ENCODE peak calls at places on chromosomes 2 and 18, in ten cellular contexts. One of them, this sample, is unnamed.

GRCh38 chr2:145652051-145652450 is 1132.1 kb upstream of the ZEB2 start:
- DNase-seq in SW 1271: no peak
- DNase-seq in immature natural killer cell: no peak
- DNase-seq in T-helper 2 cell: no peak
- DNase-seq in stimulated activated CD4-positive, alpha-beta T cell treated with anti-CD3 and anti-CD28 coated beads, Interleukin-12 subunit alpha, Interleukin-12 subunit beta, amount 100 ng/mL, for 4 hours: no peak
- DNase-seq in psoas muscle: no peak
- DNase-seq in NCI-H2029: no peak
- DNase-seq in GDM1: no peak
- DNase-seq in caudate nucleus: no peak
- DNase-seq in upper lobe of left lung: no peak
- DNase-seq in this sample: no peak

GRCh38 chr2:46175409-46175808 is 121.8 kb upstream of the EPAS1 start:
- DNase-seq in SW 1271: no peak
- DNase-seq in immature natural killer cell: no peak
- DNase-seq in T-helper 2 cell: no peak
- DNase-seq in stimulated activated CD4-positive, alpha-beta T cell treated with anti-CD3 and anti-CD28 coated beads, Interleukin-12 subunit alpha, Interleukin-12 subunit beta, amount 100 ng/mL, for 4 hours: no peak
- DNase-seq in psoas muscle: no peak
- DNase-seq in NCI-H2029: no peak
- DNase-seq in GDM1: no peak
- DNase-seq in caudate nucleus: no peak
- DNase-seq in upper lobe of left lung: no peak
- DNase-seq in this sample: no peak

GRCh38 chr2:42046819-42047487 is 868 bp upstream of the PKDCC start:
- DNase-seq in SW 1271: no peak
- DNase-seq in immature natural killer cell: peak
- DNase-seq in T-helper 2 cell: no peak
- DNase-seq in stimulated activated CD4-positive, alpha-beta T cell treated with anti-CD3 and anti-CD28 coated beads, Interleukin-12 subunit alpha, Interleukin-12 subunit beta, amount 100 ng/mL, for 4 hours: peak
- DNase-seq in psoas muscle: no peak
- DNase-seq in NCI-H2029: no peak
- DNase-seq in GDM1: no peak
- DNase-seq in caudate nucleus: no peak
- DNase-seq in upper lobe of left lung: no peak
- DNase-seq in this sample: peak

GRCh38 chr2:96916156-96917007 is 46.5 kb upstream of the SEMA4C start:
- DNase-seq in SW 1271: no peak
- DNase-seq in immature natural killer cell: no peak
- DNase-seq in T-helper 2 cell: no peak
- DNase-seq in stimulated activated CD4-positive, alpha-beta T cell treated with anti-CD3 and anti-CD28 coated beads, Interleukin-12 subunit alpha, Interleukin-12 subunit beta, amount 100 ng/mL, for 4 hours: no peak
- DNase-seq in psoas muscle: no peak
- DNase-seq in NCI-H2029: peak
- DNase-seq in GDM1: no peak
- DNase-seq in caudate nucleus: no peak
- DNase-seq in upper lobe of left lung: no peak
- DNase-seq in this sample: no peak

GRCh38 chr18:6606411-6607085 is 123.0 kb upstream of the ARHGAP28 start:
- DNase-seq in SW 1271: no peak
- DNase-seq in immature natural killer cell: no peak
- DNase-seq in T-helper 2 cell: no peak
- DNase-seq in stimulated activated CD4-positive, alpha-beta T cell treated with anti-CD3 and anti-CD28 coated beads, Interleukin-12 subunit alpha, Interleukin-12 subunit beta, amount 100 ng/mL, for 4 hours: no peak
- DNase-seq in psoas muscle: no peak
- DNase-seq in NCI-H2029: no peak
- DNase-seq in GDM1: no peak
- DNase-seq in caudate nucleus: no peak
- DNase-seq in upper lobe of left lung: no peak
- DNase-seq in this sample: no peak

GRCh38 chr2:119531292-119531691 is 7.0 kb upstream of the SCTR start:
- DNase-seq in SW 1271: no peak
- DNase-seq in immature natural killer cell: no peak
- DNase-seq in T-helper 2 cell: no peak
- DNase-seq in stimulated activated CD4-positive, alpha-beta T cell treated with anti-CD3 and anti-CD28 coated beads, Interleukin-12 subunit alpha, Interleukin-12 subunit beta, amount 100 ng/mL, for 4 hours: no peak
- DNase-seq in psoas muscle: no peak
- DNase-seq in NCI-H2029: no peak
- DNase-seq in GDM1: no peak
- DNase-seq in caudate nucleus: no peak
- DNase-seq in upper lobe of left lung: no peak
- DNase-seq in this sample: no peak

GRCh38 chr2:86078801-86079545 is 26.7 kb downstream of the POLR1A start:
- DNase-seq in SW 1271: no peak
- DNase-seq in immature natural killer cell: peak
- DNase-seq in T-helper 2 cell: peak
- DNase-seq in stimulated activated CD4-positive, alpha-beta T cell treated with anti-CD3 and anti-CD28 coated beads, Interleukin-12 subunit alpha, Interleukin-12 subunit beta, amount 100 ng/mL, for 4 hours: no peak
- DNase-seq in psoas muscle: no peak
- DNase-seq in NCI-H2029: peak
- DNase-seq in GDM1: peak
- DNase-seq in caudate nucleus: peak
- DNase-seq in upper lobe of left lung: no peak
- DNase-seq in this sample: peak

GRCh38 chr2:241560883-241561474 is 2.4 kb downstream of the BOK start:
- DNase-seq in SW 1271: no peak
- DNase-seq in immature natural killer cell: no peak
- DNase-seq in T-helper 2 cell: no peak
- DNase-seq in stimulated activated CD4-positive, alpha-beta T cell treated with anti-CD3 and anti-CD28 coated beads, Interleukin-12 subunit alpha, Interleukin-12 subunit beta, amount 100 ng/mL, for 4 hours: no peak
- DNase-seq in psoas muscle: no peak
- DNase-seq in NCI-H2029: no peak
- DNase-seq in GDM1: no peak
- DNase-seq in caudate nucleus: no peak
- DNase-seq in upper lobe of left lung: peak
- DNase-seq in this sample: no peak

GRCh38 chr2:9473308-9473984 is 905 bp upstream of the IAH1 start:
- DNase-seq in SW 1271: no peak
- DNase-seq in immature natural killer cell: no peak
- DNase-seq in T-helper 2 cell: no peak
- DNase-seq in stimulated activated CD4-positive, alpha-beta T cell treated with anti-CD3 and anti-CD28 coated beads, Interleukin-12 subunit alpha, Interleukin-12 subunit beta, amount 100 ng/mL, for 4 hours: no peak
- DNase-seq in psoas muscle: no peak
- DNase-seq in NCI-H2029: no peak
- DNase-seq in GDM1: no peak
- DNase-seq in caudate nucleus: no peak
- DNase-seq in upper lobe of left lung: no peak
- DNase-seq in this sample: no peak

GRCh38 chr2:171365232-171365631 is 68.6 kb downstream of the METTL8 start:
- DNase-seq in SW 1271: no peak
- DNase-seq in immature natural killer cell: no peak
- DNase-seq in T-helper 2 cell: no peak
- DNase-seq in stimulated activated CD4-positive, alpha-beta T cell treated with anti-CD3 and anti-CD28 coated beads, Interleukin-12 subunit alpha, Interleukin-12 subunit beta, amount 100 ng/mL, for 4 hours: no peak
- DNase-seq in psoas muscle: no peak
- DNase-seq in NCI-H2029: no peak
- DNase-seq in GDM1: no peak
- DNase-seq in caudate nucleus: no peak
- DNase-seq in upper lobe of left lung: no peak
- DNase-seq in this sample: no peak

GRCh38 chr2:6516674-6517073 is 349.0 kb downstream of the CMPK2 start:
- DNase-seq in SW 1271: no peak
- DNase-seq in immature natural killer cell: no peak
- DNase-seq in T-helper 2 cell: no peak
- DNase-seq in stimulated activated CD4-positive, alpha-beta T cell treated with anti-CD3 and anti-CD28 coated beads, Interleukin-12 subunit alpha, Interleukin-12 subunit beta, amount 100 ng/mL, for 4 hours: no peak
- DNase-seq in psoas muscle: no peak
- DNase-seq in NCI-H2029: no peak
- DNase-seq in GDM1: no peak
- DNase-seq in caudate nucleus: no peak
- DNase-seq in upper lobe of left lung: no peak
- DNase-seq in this sample: no peak

GRCh38 chr18:62928316-62928715 is 213.0 kb downstream of the PHLPP1 start:
- DNase-seq in SW 1271: no peak
- DNase-seq in immature natural killer cell: no peak
- DNase-seq in T-helper 2 cell: no peak
- DNase-seq in stimulated activated CD4-positive, alpha-beta T cell treated with anti-CD3 and anti-CD28 coated beads, Interleukin-12 subunit alpha, Interleukin-12 subunit beta, amount 100 ng/mL, for 4 hours: no peak
- DNase-seq in psoas muscle: no peak
- DNase-seq in NCI-H2029: no peak
- DNase-seq in GDM1: no peak
- DNase-seq in caudate nucleus: no peak
- DNase-seq in upper lobe of left lung: no peak
- DNase-seq in this sample: no peak

GRCh38 chr18:12234451-12235190 is 19.5 kb upstream of the CIDEA start:
- DNase-seq in SW 1271: no peak
- DNase-seq in immature natural killer cell: no peak
- DNase-seq in T-helper 2 cell: no peak
- DNase-seq in stimulated activated CD4-positive, alpha-beta T cell treated with anti-CD3 and anti-CD28 coated beads, Interleukin-12 subunit alpha, Interleukin-12 subunit beta, amount 100 ng/mL, for 4 hours: no peak
- DNase-seq in psoas muscle: no peak
- DNase-seq in NCI-H2029: no peak
- DNase-seq in GDM1: no peak
- DNase-seq in caudate nucleus: no peak
- DNase-seq in upper lobe of left lung: no peak
- DNase-seq in this sample: no peak

GRCh38 chr18:79442508-79443221 is 46.9 kb downstream of the NFATC1 start:
- DNase-seq in SW 1271: no peak
- DNase-seq in immature natural killer cell: no peak
- DNase-seq in T-helper 2 cell: no peak
- DNase-seq in stimulated activated CD4-positive, alpha-beta T cell treated with anti-CD3 and anti-CD28 coated beads, Interleukin-12 subunit alpha, Interleukin-12 subunit beta, amount 100 ng/mL, for 4 hours: no peak
- DNase-seq in psoas muscle: no peak
- DNase-seq in NCI-H2029: no peak
- DNase-seq in GDM1: no peak
- DNase-seq in caudate nucleus: no peak
- DNase-seq in upper lobe of left lung: peak
- DNase-seq in this sample: no peak